ENCODE peak calls at places on chromosomes 3 and 15, in six cellular contexts. D is AG04450; W is uterus; X is CD8-positive, alpha-beta T cell; O is astrocyte of the cerebellum; K is psoas muscle. R is an unnamed sample.

GRCh38 chr3:175737646-175738572 is 878.8 kb downstream of the NAALADL2 start:
- DNase-seq in D (no peak), W (no peak), X (no peak), O (no peak), K (no peak), R (no peak)

GRCh38 chr3:36244728-36245127 is 135.6 kb upstream of the STAC start:
- DNase-seq in D (no peak), W (no peak), X (no peak), O (peak), K (no peak), R (peak)

GRCh38 chr3:145798691-145799550 is 362.1 kb downstream of the PLOD2 start:
- DNase-seq in D (no peak), W (no peak), X (no peak), O (peak), K (no peak), R (no peak)

GRCh38 chr3:5357089-5357488 is 169.6 kb downstream of the EDEM1 start:
- DNase-seq in D (no peak), W (no peak), X (no peak), O (no peak), K (no peak), R (no peak)

GRCh38 chr15:82133251-82133650 is 87.4 kb upstream of the MEX3B start:
- DNase-seq in D (no peak), W (no peak), X (no peak), O (no peak), K (no peak), R (no peak)

GRCh38 chr3:69251078-69251805 is 128.8 kb upstream of the LMOD3 start:
- DNase-seq in D (no peak), W (no peak), X (no peak), O (no peak), K (no peak), R (no peak)

GRCh38 chr3:197454014-197454413 is 101.8 kb downstream of the BDH1 start:
- DNase-seq in D (no peak), W (no peak), X (no peak), O (no peak), K (no peak), R (no peak)

GRCh38 chr3:156227704-156228103 is 107.3 kb downstream of the KCNAB1 start:
- DNase-seq in D (no peak), W (no peak), X (no peak), O (no peak), K (no peak), R (no peak)

GRCh38 chr3:69535613-69536012 is 149.7 kb upstream of the FRMD4B start:
- DNase-seq in D (no peak), W (no peak), X (no peak), O (no peak), K (no peak), R (no peak)

GRCh38 chr3:144031938-144032337 is 60.3 kb downstream of the DIPK2A start:
- DNase-seq in D (no peak), W (no peak), X (no peak), O (peak), K (peak), R (no peak)

GRCh38 chr15:87777054-87777498 is 479.5 kb downstream of the NTRK3 start:
- DNase-seq in D (peak), W (no peak), X (no peak), O (peak), K (no peak), R (peak)

GRCh38 chr15:85582719-85583089 is 202.3 kb downstream of the AKAP13 start:
- DNase-seq in D (no peak), W (peak), X (peak), O (no peak), K (peak), R (no peak)

GRCh38 chr3:173911446-173911845 is 513.9 kb downstream of the NLGN1 start:
- DNase-seq in D (no peak), W (no peak), X (no peak), O (no peak), K (no peak), R (no peak)

GRCh38 chr3:62529230-62529629 is 155.9 kb upstream of the FEZF2 start:
- DNase-seq in D (no peak), W (no peak), X (no peak), O (peak), K (no peak), R (peak)

GRCh38 chr15:55742927-55743614 is at the start of gene PRTG:
- DNase-seq in D (peak), W (peak), X (no peak), O (peak), K (peak), R (no peak)

GRCh38 chr15:98650871-98651481 is 2.6 kb downstream of the IGF1R start:
- DNase-seq in D (no peak), W (peak), X (no peak), O (no peak), K (no peak), R (no peak)

GRCh38 chr3:111735271-111735758 is 123.8 kb upstream of the PHLDB2 start:
- DNase-seq in D (no peak), W (no peak), X (no peak), O (peak), K (no peak), R (no peak)

GRCh38 chr15:29596266-29596665 is 226.0 kb downstream of the TJP1 start:
- DNase-seq in D (no peak), W (no peak), X (no peak), O (peak), K (no peak), R (no peak)

GRCh38 chr3:27914199-27914598 is 192.1 kb upstream of the EOMES start:
- DNase-seq in D (no peak), W (no peak), X (no peak), O (no peak), K (no peak), R (no peak)

GRCh38 chr3:24545917-24546316 is 51.3 kb upstream of the THRB start:
- DNase-seq in D (no peak), W (peak), X (no peak), O (no peak), K (peak), R (no peak)

GRCh38 chr3:2774485-2774884 is 335.7 kb downstream of the IL5RA start:
- DNase-seq in D (no peak), W (no peak), X (no peak), O (no peak), K (no peak), R (no peak)

GRCh38 chr3:60355825-60356224 is 895.4 kb downstream of the FHIT start:
- DNase-seq in D (no peak), W (no peak), X (no peak), O (no peak), K (no peak), R (no peak)

GRCh38 chr3:46889381-46890110 is 12.0 kb downstream of the PTH1R start:
- DNase-seq in D (no peak), W (peak), X (no peak), O (no peak), K (peak), R (no peak)

GRCh38 chr15:90035095-90035834 is 34.1 kb downstream of the ZNF710 start:
- DNase-seq in D (no peak), W (peak), X (no peak), O (peak), K (peak), R (no peak)

GRCh38 chr3:53486961-53487654 is 7.3 kb upstream of the CACNA1D start:
- DNase-seq in D (no peak), W (no peak), X (no peak), O (no peak), K (no peak), R (no peak)

GRCh38 chr15:67720556-67721175 is 104.6 kb upstream of the SKOR1 start:
- DNase-seq in D (no peak), W (no peak), X (no peak), O (no peak), K (no peak), R (no peak)

GRCh38 chr15:92271179-92271578 is 122.5 kb upstream of the ST8SIA2 start:
- DNase-seq in D (no peak), W (no peak), X (no peak), O (no peak), K (no peak), R (no peak)

GRCh38 chr3:146214493-146214892 is 36.4 kb downstream of the PLSCR4 start:
- DNase-seq in D (no peak), W (no peak), X (no peak), O (no peak), K (no peak), R (no peak)

GRCh38 chr3:88984266-88984665 is 123.2 kb upstream of the EPHA3 start:
- DNase-seq in D (no peak), W (no peak), X (no peak), O (no peak), K (no peak), R (no peak)

GRCh38 chr15:74399511-74400312 is 32.3 kb upstream of the CYP11A1 start:
- DNase-seq in D (no peak), W (no peak), X (no peak), O (no peak), K (no peak), R (no peak)

GRCh38 chr15:74399100-74399499 is 31.7 kb upstream of the CYP11A1 start:
- DNase-seq in D (no peak), W (no peak), X (no peak), O (no peak), K (no peak), R (no peak)

GRCh38 chr15:74400915-74401757 is 32.6 kb downstream of the SEMA7A start:
- DNase-seq in D (no peak), W (no peak), X (no peak), O (no peak), K (no peak), R (no peak)

GRCh38 chr15:74402337-74402839 is 31.4 kb downstream of the SEMA7A start:
- DNase-seq in D (no peak), W (no peak), X (no peak), O (no peak), K (no peak), R (no peak)

DNA sequence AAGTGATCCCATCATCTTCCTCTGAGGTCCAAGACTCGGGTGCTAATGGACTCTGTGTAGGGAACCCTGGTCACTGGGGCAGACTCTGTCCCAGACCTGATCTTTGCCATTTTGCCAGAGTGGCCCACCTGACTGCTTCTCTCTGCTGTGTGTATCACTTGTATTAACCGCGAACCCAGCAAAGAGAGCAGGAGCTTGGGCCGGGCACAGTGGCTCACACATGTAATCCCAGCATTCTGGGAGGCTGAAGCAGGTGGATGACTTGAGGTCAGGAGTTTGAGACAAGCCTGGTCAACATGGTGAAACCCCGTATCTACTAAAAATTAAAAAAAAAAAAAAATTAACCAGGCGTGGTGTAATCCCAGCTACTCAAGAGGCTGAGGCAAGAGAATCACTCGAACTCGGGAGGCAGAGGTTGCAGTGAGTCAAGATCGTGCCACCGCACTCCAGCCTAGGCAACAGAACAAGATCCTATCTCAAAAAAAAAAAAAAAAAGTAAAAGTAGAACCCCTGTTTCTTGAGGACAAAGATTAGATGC is 32.9 kb upstream of the CYP11A1 start:
- DNase-seq in D (no peak), W (no peak), X (no peak), O (no peak), K (no peak), R (no peak)
- H3K4me3 ChIP-seq in D (no peak), W (no peak), X (peak), O (no peak), K (no peak), R (no peak)

GRCh38 chr3:39180546-39181346 is 11.6 kb downstream of the XIRP1 start:
- DNase-seq in D (no peak), W (peak), X (peak), O (peak), K (peak), R (no peak)
- TF ChIP-seq CTCF in D (peak), W (peak), X (no peak), O (peak), K (peak), R (no peak)

DNA sequence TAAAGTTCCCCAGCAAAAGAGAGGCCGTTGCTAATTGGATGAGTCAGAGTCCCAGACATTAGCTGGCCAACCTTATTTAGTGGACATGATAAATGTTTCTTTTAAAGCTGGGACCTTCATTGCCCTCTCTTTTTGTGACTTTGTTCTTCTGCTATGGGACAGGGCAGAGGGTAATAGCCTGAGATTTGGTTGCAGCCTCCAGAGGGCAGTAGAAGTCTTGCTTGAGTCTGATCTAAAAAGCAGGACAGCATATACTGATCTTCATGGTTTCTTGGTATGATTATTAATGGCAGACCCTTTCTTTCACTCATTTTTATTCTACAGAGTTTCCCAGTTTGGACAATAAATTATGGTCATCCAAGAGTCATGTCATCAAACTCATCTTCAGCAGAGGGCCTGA is 25.1 kb upstream of the ZKSCAN7 start:
- DNase-seq in D (no peak), W (no peak), X (no peak), O (no peak), K (no peak), R (no peak)
- H3K4me3 ChIP-seq in D (no peak), W (no peak), X (no peak), O (no peak), K (no peak), R (no peak)

DNA sequence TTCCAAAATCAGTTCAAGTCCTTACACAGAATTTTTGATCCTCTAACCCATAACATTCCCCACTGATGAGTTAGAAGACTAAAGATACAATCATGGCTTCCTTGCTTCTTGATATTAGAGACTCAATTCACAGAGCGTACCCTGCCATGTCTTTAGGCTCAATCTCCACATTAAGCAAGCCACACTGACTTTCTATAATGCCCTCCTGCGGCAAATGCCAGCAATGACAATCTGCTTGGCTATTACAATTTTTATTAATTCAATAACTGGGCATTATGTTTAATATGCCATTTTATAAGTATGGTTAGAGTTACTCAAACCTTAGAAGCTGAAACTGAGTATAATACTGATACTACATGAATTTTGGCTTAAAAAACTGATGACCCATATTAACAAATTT is 479.7 kb upstream of the NR2F2 start:
- DNase-seq in D (no peak), W (no peak), X (no peak), O (no peak), K (no peak), R (no peak)
- TF ChIP-seq CTCF in D (no peak), W (no peak), X (no peak), O (no peak), K (no peak), R (no peak)

GRCh38 chr3:50242778-50243551 is 7.0 kb downstream of the GNAI2 start:
- DNase-seq in D (no peak), W (peak), X (no peak), O (no peak), K (peak), R (no peak)

GRCh38 chr3:50241163-50241562 is 5.2 kb downstream of the GNAI2 start:
- DNase-seq in D (no peak), W (no peak), X (no peak), O (no peak), K (no peak), R (no peak)

GRCh38 chr3:50243552-50243895 is 7.5 kb downstream of the GNAI2 start:
- DNase-seq in D (no peak), W (no peak), X (no peak), O (no peak), K (no peak), R (no peak)

GRCh38 chr3:50239649-50240048 is 3.6 kb downstream of the GNAI2 start:
- DNase-seq in D (no peak), W (no peak), X (no peak), O (no peak), K (no peak), R (no peak)

GRCh38 chr3:50242371-50242770 is 6.4 kb downstream of the GNAI2 start:
- DNase-seq in D (no peak), W (no peak), X (no peak), O (no peak), K (no peak), R (no peak)
- H3K4me3 ChIP-seq in D (no peak), W (no peak), X (no peak), O (no peak), K (peak), R (no peak)